ENCODE peak calls at places on chromosomes 11 and 22, in nine cellular contexts. F is sigmoid colon; A is CD4-positive, alpha-beta T cell; D is right atrium auricular region; B is cardiac muscle cell; C is stomach; J is heart right ventricle; G is lung; Z is Peyer's patch. W is an unnamed sample.
A peak's percentile ranks its signal among the peaks of the same experiment; 100 is the strongest.

GRCh38 chr22:23236026-23236425 is 55.7 kb downstream of the BCR start:
- DNase-seq in F (no peak), A (no peak), D (no peak), B (no peak), C (no peak), J (no peak), G (no peak), Z (no peak), W (no peak)

GRCh38 chr22:17057959-17058814 is 26.6 kb upstream of the IL17RA start:
- DNase-seq in F (peak; percentile 74), A (peak; percentile 22), D (no peak), B (peak; percentile 85), C (peak; percentile 75), J (peak; percentile 65), G (peak; percentile 67), Z (peak; percentile 74), W (peak; percentile 52)

GRCh38 chr11:9136731-9137130 is 45.3 kb upstream of the SCUBE2 start:
- DNase-seq in F (no peak), A (no peak), D (no peak), B (no peak), C (no peak), J (no peak), G (no peak), Z (no peak), W (no peak)

GRCh38 chr11:45031912-45032519 is 81.3 kb upstream of the TP53I11 start:
- DNase-seq in F (no peak), A (no peak), D (peak; percentile 40), B (no peak), C (peak; percentile 21), J (no peak), G (no peak), Z (peak; percentile 76), W (no peak)

GRCh38 chr11:3138178-3139085 is 26.7 kb downstream of the OSBPL5 start:
- DNase-seq in F (peak; percentile 69), A (no peak), D (no peak), B (no peak), C (no peak), J (no peak), G (no peak), Z (no peak), W (no peak)

GRCh38 chr22:28792491-28793383 is 7.6 kb downstream of the XBP1 start:
- DNase-seq in F (no peak), A (no peak), D (no peak), B (no peak), C (no peak), J (no peak), G (no peak), Z (no peak), W (no peak)

GRCh38 chr22:37747090-37747714 is 50.4 kb downstream of the TRIOBP start:
- DNase-seq in F (peak; percentile 84), A (no peak), D (no peak), B (peak; percentile 41), C (no peak), J (peak; percentile 65), G (no peak), Z (no peak), W (no peak)

GRCh38 chr11:9687736-9688494 is 24.0 kb downstream of the SWAP70 start:
- DNase-seq in F (no peak), A (no peak), D (no peak), B (peak; percentile 60), C (peak; percentile 53), J (no peak), G (no peak), Z (no peak), W (no peak)

GRCh38 chr22:47613606-47614350 is 851.3 kb downstream of the TBC1D22A start:
- DNase-seq in F (peak; percentile 40), A (no peak), D (no peak), B (no peak), C (no peak), J (no peak), G (no peak), Z (no peak), W (no peak)

GRCh38 chr22:26589845-26590524 is at the start of gene TPST2:
- DNase-seq in F (peak; percentile 86), A (peak; percentile 82), D (peak; percentile 74), B (peak; percentile 83), C (peak; percentile 83), J (peak; percentile 78), G (peak; percentile 72), Z (peak; percentile 90), W (peak; percentile 89)

GRCh38 chr11:18720811-18721575 is 5.0 kb downstream of the IGSF22 start:
- DNase-seq in F (peak; percentile 91), A (peak; percentile 81), D (peak; percentile 84), B (peak; percentile 75), C (peak; percentile 81), J (peak; percentile 88), G (peak; percentile 76), Z (peak; percentile 93), W (peak; percentile 86)

GRCh38 chr11:69382131-69383128 is 88.5 kb downstream of the MYEOV start:
- DNase-seq in F (peak; percentile 68), A (peak; percentile 6), D (peak; percentile 72), B (peak; percentile 43), C (peak; percentile 27), J (peak; percentile 42), G (no peak), Z (peak; percentile 51), W (no peak)

GRCh38 chr11:72223615-72224586 is 666 bp upstream of the INPPL1 start:
- DNase-seq in F (peak; percentile 95), A (peak; percentile 57), D (peak; percentile 61), B (peak; percentile 77), C (peak; percentile 82), J (peak; percentile 80), G (peak; percentile 65), Z (peak; percentile 87), W (no peak)

GRCh38 chr22:17366830-17367229 is 2.4 kb upstream of the CECR2 start:
- DNase-seq in F (peak; percentile 73), A (peak; percentile 6), D (no peak), B (peak; percentile 68), C (no peak), J (peak; percentile 53), G (no peak), Z (peak; percentile 53), W (no peak)

GRCh38 chr22:40525250-40525884 is 111.2 kb downstream of the MRTFA start:
- DNase-seq in F (no peak), A (peak; percentile 71), D (no peak), B (peak; percentile 74), C (peak; percentile 48), J (peak; percentile 31), G (peak; percentile 42), Z (peak; percentile 80), W (peak; percentile 83)

GRCh38 chr22:32836286-32836859 is 34.9 kb downstream of the TIMP3 start:
- DNase-seq in F (no peak), A (no peak), D (no peak), B (peak; percentile 31), C (no peak), J (no peak), G (no peak), Z (no peak), W (no peak)

GRCh38 chr11:46361283-46362145 is 14.3 kb downstream of the DGKZ start:
- DNase-seq in F (peak; percentile 87), A (peak; percentile 64), D (peak; percentile 80), B (peak; percentile 63), C (no peak), J (peak; percentile 87), G (peak; percentile 66), Z (peak; percentile 72), W (peak; percentile 55)

DNA sequence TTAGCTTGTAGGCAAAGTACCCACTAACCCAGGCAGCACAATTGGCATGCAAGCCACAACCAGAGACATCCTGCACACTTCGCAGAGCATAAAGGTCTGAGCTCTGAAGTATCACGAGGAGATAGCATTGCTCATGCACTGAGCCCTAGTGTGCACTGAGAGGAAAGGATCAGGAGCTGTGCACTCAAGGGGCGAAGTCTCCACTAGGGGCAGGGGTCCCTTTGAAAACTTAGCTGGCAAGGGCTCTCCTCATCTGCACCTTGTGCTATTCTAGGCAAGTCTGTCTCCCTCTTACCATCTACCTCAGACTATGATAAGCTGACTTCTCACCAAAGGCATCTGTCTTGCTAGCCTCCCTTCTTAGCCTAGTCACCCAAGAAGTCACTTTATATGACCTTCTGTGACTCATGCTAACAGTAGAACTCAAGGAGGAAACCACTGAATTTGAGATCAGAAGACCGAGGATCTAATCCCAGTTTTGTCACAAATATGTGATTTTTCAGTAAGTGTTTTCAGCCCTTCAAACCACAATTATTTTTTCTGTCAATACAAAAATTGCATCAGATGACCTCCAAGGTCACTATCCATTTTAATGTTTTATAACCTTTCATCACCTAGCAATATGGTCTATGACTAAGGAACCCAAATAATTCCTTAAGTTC is 1078.0 kb downstream of the NTM start:
- DNase-seq in F (no peak), A (no peak), D (no peak), B (no peak), C (no peak), J (no peak), G (no peak), Z (no peak), W (no peak)
- TF ChIP-seq CTCF in F (no peak), A (no peak), D (no peak), B (no peak), C (no peak), J (no peak), G (no peak), Z (no peak), W (no peak)

DNA sequence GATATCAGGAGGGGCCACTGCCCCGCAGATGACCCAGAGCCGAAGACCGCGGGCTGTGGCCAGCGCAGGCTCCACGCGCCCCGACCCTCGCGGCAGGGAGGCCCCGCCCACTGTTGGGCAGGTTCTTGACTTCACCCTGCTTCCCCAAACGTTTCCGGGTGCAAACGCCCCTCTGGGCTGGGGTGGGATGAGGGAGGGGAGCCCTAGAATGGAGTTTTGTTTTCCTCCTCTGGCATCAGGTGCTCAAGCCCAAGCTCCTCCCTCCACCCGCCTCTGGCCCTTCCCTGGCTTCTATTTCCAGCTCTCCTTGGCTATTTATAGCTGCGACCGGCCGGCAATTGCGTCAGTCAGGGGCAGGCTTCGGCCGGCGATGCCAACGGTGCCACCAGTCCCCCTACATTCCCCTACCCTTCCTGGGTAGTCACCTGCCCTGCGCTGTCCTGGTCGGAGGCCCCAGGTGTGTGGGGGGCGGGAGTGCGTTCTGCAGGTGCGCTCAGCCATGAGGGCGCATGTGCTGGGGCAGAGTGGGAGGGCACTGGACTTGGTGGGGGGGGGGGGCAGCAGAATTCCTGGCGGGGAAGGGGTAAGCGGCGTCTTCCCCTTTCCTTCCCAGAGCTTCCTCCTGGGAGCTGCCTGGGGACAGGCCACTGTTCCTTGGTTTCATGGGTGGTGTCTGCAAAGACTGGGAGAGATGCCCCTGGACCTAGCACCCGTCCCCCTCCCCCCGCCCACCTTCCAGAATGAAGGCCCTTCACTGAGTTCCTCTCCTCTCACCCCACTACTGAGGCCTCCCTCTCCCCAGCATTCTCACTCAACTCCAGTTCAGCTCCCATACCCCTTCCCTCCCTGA is 23.6 kb downstream of the DUSP8 start:
- DNase-seq in F (peak; percentile 94), A (no peak), D (peak; percentile 76), B (peak; percentile 55), C (peak; percentile 86), J (peak; percentile 87), G (peak; percentile 77), Z (peak; percentile 80), W (no peak)
- H3K27ac ChIP-seq in F (peak overlapping the region; percentile 79), A (no peak overlapping the region), D (peak overlapping the region; percentile 85), B (no peak overlapping the region), C (peak overlapping the region; percentile 75), J (peak overlapping the region; percentile 82), G (peak overlapping the region; percentile 79), Z (no peak overlapping the region), W (no peak overlapping the region)

GRCh38 chr22:30160926-30161546 is 80.8 kb downstream of the HORMAD2 start:
- DNase-seq in F (no peak), A (no peak), D (no peak), B (no peak), C (no peak), J (no peak), G (no peak), Z (no peak), W (no peak)
- TF ChIP-seq CTCF in F (no peak), A (no peak), D (no peak), B (no peak), C (no peak), J (no peak), G (no peak), Z (no peak), W (no peak)

GRCh38 chr11:27701262-27702105 is 1.2 kb upstream of the BDNF start:
- DNase-seq in F (no peak), A (no peak), D (no peak), B (peak; percentile 75), C (no peak), J (peak; percentile 29), G (no peak), Z (no peak), W (no peak)
- H3K27ac ChIP-seq in F (no peak overlapping the region), A (no peak overlapping the region), D (no peak overlapping the region), B (no peak overlapping the region), C (no peak overlapping the region), J (no peak overlapping the region), G (no peak overlapping the region), Z (no peak overlapping the region), W (no peak overlapping the region)